ENCODE peak calls at places on chromosomes 6 and 20, in six cellular contexts. One of them, this sample, is unnamed.

GRCh38 chr20:62950741-62951140 is 1.8 kb upstream of the SLC17A9 start:
- DNase-seq in AG09309: no peak
- DNase-seq in GM06990: no peak
- DNase-seq in GM23338: no peak
- DNase-seq in HCT116: no peak
- DNase-seq in right cardiac atrium: peak; percentile 13
- DNase-seq in this sample: no peak

GRCh38 chr6:85347787-85348186 is 102.1 kb upstream of the NT5E start:
- DNase-seq in right cardiac atrium: no peak
- DNase-seq in AG09309: no peak
- DNase-seq in GM06990: no peak
- DNase-seq in HCT116: no peak
- DNase-seq in GM23338: no peak
- DNase-seq in this sample: no peak

GRCh38 chr20:40980828-40981310 is 47.8 kb upstream of the TOP1 start:
- DNase-seq in GM23338: no peak
- DNase-seq in right cardiac atrium: no peak
- DNase-seq in HCT116: no peak
- DNase-seq in GM06990: no peak
- DNase-seq in AG09309: no peak
- DNase-seq in this sample: no peak

GRCh38 chr6:168193816-168194701 is 115.0 kb upstream of the FRMD1 start:
- DNase-seq in right cardiac atrium: no peak
- DNase-seq in AG09309: no peak
- DNase-seq in GM23338: peak; percentile 52
- DNase-seq in HCT116: peak; percentile 7
- DNase-seq in GM06990: no peak
- DNase-seq in this sample: no peak

GRCh38 chr20:38635721-38636285 is 34.2 kb downstream of the ARHGAP40 start:
- DNase-seq in GM06990: no peak
- DNase-seq in GM23338: no peak
- DNase-seq in right cardiac atrium: no peak
- DNase-seq in AG09309: no peak
- DNase-seq in HCT116: no peak
- DNase-seq in this sample: peak; percentile 60

GRCh38 chr6:112362027-112362795 is 15.1 kb downstream of the RFPL4B start:
- DNase-seq in GM06990: no peak
- DNase-seq in right cardiac atrium: no peak
- DNase-seq in AG09309: no peak
- DNase-seq in HCT116: no peak
- DNase-seq in GM23338: no peak
- DNase-seq in this sample: no peak

GRCh38 chr6:145743325-145743724 is 8.0 kb upstream of the EPM2A start:
- DNase-seq in right cardiac atrium: no peak
- DNase-seq in GM23338: no peak
- DNase-seq in AG09309: no peak
- DNase-seq in HCT116: no peak
- DNase-seq in GM06990: no peak
- DNase-seq in this sample: no peak

GRCh38 chr6:88301888-88302768 is 136.0 kb upstream of the CNR1 start:
- DNase-seq in right cardiac atrium: no peak
- DNase-seq in AG09309: no peak
- DNase-seq in HCT116: no peak
- DNase-seq in GM23338: no peak
- DNase-seq in GM06990: no peak
- DNase-seq in this sample: no peak

GRCh38 chr6:158452191-158452590 is 107.7 kb upstream of the TMEM181 start:
- DNase-seq in AG09309: no peak
- DNase-seq in GM23338: no peak
- DNase-seq in HCT116: no peak
- DNase-seq in right cardiac atrium: no peak
- DNase-seq in GM06990: no peak
- DNase-seq in this sample: no peak

GRCh38 chr6:109526905-109527628 is 44.0 kb upstream of the ZBTB24 start:
- DNase-seq in GM23338: peak; percentile 93
- DNase-seq in right cardiac atrium: no peak
- DNase-seq in HCT116: peak; percentile 69
- DNase-seq in AG09309: peak; percentile 38
- DNase-seq in GM06990: peak; percentile 15
- DNase-seq in this sample: peak; percentile 80

GRCh38 chr20:24934101-24934661 is 14.9 kb upstream of the CST7 start:
- DNase-seq in GM23338: no peak
- DNase-seq in GM06990: no peak
- DNase-seq in HCT116: no peak
- DNase-seq in AG09309: no peak
- DNase-seq in right cardiac atrium: no peak
- DNase-seq in this sample: peak; percentile 68

GRCh38 chr6:134041093-134041492 is 11.3 kb downstream of the SLC2A12 start:
- DNase-seq in GM06990: no peak
- DNase-seq in HCT116: peak; percentile 35
- DNase-seq in right cardiac atrium: no peak
- DNase-seq in AG09309: peak; percentile 20
- DNase-seq in GM23338: no peak
- DNase-seq in this sample: no peak

GRCh38 chr20:46255440-46256104 is 52.7 kb downstream of the CDH22 start:
- DNase-seq in right cardiac atrium: peak; percentile 73
- DNase-seq in GM06990: no peak
- DNase-seq in AG09309: no peak
- DNase-seq in GM23338: no peak
- DNase-seq in HCT116: peak; percentile 69
- DNase-seq in this sample: peak; percentile 55

GRCh38 chr20:52031574-52032303 is 159.8 kb downstream of the ZFP64 start:
- DNase-seq in right cardiac atrium: no peak
- DNase-seq in GM06990: no peak
- DNase-seq in HCT116: no peak
- DNase-seq in GM23338: peak; percentile 13
- DNase-seq in AG09309: peak; percentile 75
- DNase-seq in this sample: peak; percentile 27

GRCh38 chr20:10671221-10671849 is 2.5 kb downstream of the JAG1 start:
- DNase-seq in GM06990: peak; percentile 47
- DNase-seq in AG09309: peak; percentile 90
- DNase-seq in right cardiac atrium: peak; percentile 88
- DNase-seq in HCT116: no peak
- DNase-seq in GM23338: peak; percentile 85
- DNase-seq in this sample: no peak

GRCh38 chr6:148463671-148464070 is 121.0 kb downstream of the SASH1 start:
- DNase-seq in GM23338: no peak
- DNase-seq in HCT116: no peak
- DNase-seq in GM06990: no peak
- DNase-seq in right cardiac atrium: no peak
- DNase-seq in AG09309: no peak
- DNase-seq in this sample: no peak

GRCh38 chr6:53524455-53524815 is 20.5 kb downstream of the GCLC start:
- DNase-seq in HCT116: no peak
- DNase-seq in right cardiac atrium: no peak
- DNase-seq in GM06990: no peak
- DNase-seq in AG09309: no peak
- DNase-seq in GM23338: peak; percentile 55
- DNase-seq in this sample: no peak

GRCh38 chr6:131976545-131977061 is 25.4 kb upstream of the CCN2 start:
- DNase-seq in GM06990: no peak
- DNase-seq in GM23338: no peak
- DNase-seq in HCT116: no peak
- DNase-seq in AG09309: no peak
- DNase-seq in right cardiac atrium: no peak
- DNase-seq in this sample: no peak

GRCh38 chr20:3749689-3750639 is 17.5 kb downstream of the HSPA12B start:
- DNase-seq in GM23338: peak; percentile 87
- DNase-seq in HCT116: no peak
- DNase-seq in right cardiac atrium: no peak
- DNase-seq in AG09309: no peak
- DNase-seq in GM06990: peak; percentile 50
- DNase-seq in this sample: no peak

GRCh38 chr6:52760105-52760765 is 3.0 kb downstream of the GSTA2 start:
- DNase-seq in GM06990: no peak
- DNase-seq in HCT116: no peak
- DNase-seq in GM23338: no peak
- DNase-seq in right cardiac atrium: no peak
- DNase-seq in AG09309: no peak
- DNase-seq in this sample: no peak

GRCh38 chr6:41053056-41053455 is at the start of gene APOBEC2:
- DNase-seq in right cardiac atrium: peak; percentile 75
- DNase-seq in AG09309: no peak
- DNase-seq in GM06990: no peak
- DNase-seq in HCT116: no peak
- DNase-seq in GM23338: no peak
- DNase-seq in this sample: no peak

GRCh38 chr6:37840940-37841300 is 21.4 kb downstream of the ZFAND3 start:
- DNase-seq in HCT116: no peak
- DNase-seq in GM06990: no peak
- DNase-seq in GM23338: no peak
- DNase-seq in AG09309: no peak
- DNase-seq in right cardiac atrium: no peak
- DNase-seq in this sample: no peak

GRCh38 chr6:36071281-36071680 is 43.7 kb downstream of the MAPK14 start:
- DNase-seq in GM06990: no peak
- DNase-seq in GM23338: no peak
- DNase-seq in HCT116: no peak
- DNase-seq in right cardiac atrium: no peak
- DNase-seq in AG09309: no peak
- DNase-seq in this sample: no peak

GRCh38 chr6:111602481-111603404 is 2.9 kb downstream of the TRAF3IP2 start:
- DNase-seq in right cardiac atrium: peak; percentile 68
- DNase-seq in GM06990: no peak
- DNase-seq in HCT116: no peak
- DNase-seq in AG09309: no peak
- DNase-seq in GM23338: no peak
- DNase-seq in this sample: no peak

GRCh38 chr6:148846778-148847761 is 100.2 kb downstream of the UST start:
- DNase-seq in GM06990: no peak
- DNase-seq in GM23338: no peak
- DNase-seq in right cardiac atrium: no peak
- DNase-seq in AG09309: no peak
- DNase-seq in HCT116: no peak
- DNase-seq in this sample: no peak

GRCh38 chr20:43910564-43910963 is 4.1 kb upstream of the TOX2 start:
- DNase-seq in right cardiac atrium: no peak
- DNase-seq in AG09309: no peak
- DNase-seq in HCT116: no peak
- DNase-seq in GM23338: no peak
- DNase-seq in GM06990: no peak
- DNase-seq in this sample: no peak

GRCh38 chr6:128432394-128432793 is 88.0 kb downstream of the PTPRK start:
- DNase-seq in AG09309: peak; percentile 23
- DNase-seq in GM23338: no peak
- DNase-seq in right cardiac atrium: no peak
- DNase-seq in GM06990: no peak
- DNase-seq in HCT116: no peak
- DNase-seq in this sample: no peak

GRCh38 chr6:149234051-149234962 is 83.2 kb upstream of the TAB2 start:
- DNase-seq in GM23338: no peak
- DNase-seq in HCT116: peak; percentile 48
- DNase-seq in AG09309: peak; percentile 28
- DNase-seq in GM06990: no peak
- DNase-seq in right cardiac atrium: no peak
- DNase-seq in this sample: peak; percentile 44

GRCh38 chr20:31476313-31476623 is 1.2 kb downstream of the REM1 start:
- DNase-seq in HCT116: no peak
- DNase-seq in AG09309: no peak
- DNase-seq in right cardiac atrium: no peak
- DNase-seq in GM23338: peak; percentile 12
- DNase-seq in GM06990: no peak
- DNase-seq in this sample: no peak

GRCh38 chr6:170473226-170473789 is 79.8 kb downstream of the PSMB1 start:
- DNase-seq in HCT116: no peak
- DNase-seq in GM06990: no peak
- DNase-seq in GM23338: no peak
- DNase-seq in AG09309: no peak
- DNase-seq in right cardiac atrium: peak; percentile 34
- DNase-seq in this sample: no peak
- H3K4me3 ChIP-seq in HCT116: no peak overlapping the region
- H3K4me3 ChIP-seq in GM06990: no peak overlapping the region
- H3K4me3 ChIP-seq in GM23338: no peak overlapping the region
- H3K4me3 ChIP-seq in AG09309: no peak overlapping the region
- H3K4me3 ChIP-seq in right cardiac atrium: no peak overlapping the region
- H3K4me3 ChIP-seq in this sample: no peak overlapping the region

GRCh38 chr6:18386302-18386976 is 711 bp upstream of the RNF144B start:
- DNase-seq in HCT116: no peak
- DNase-seq in GM23338: no peak
- DNase-seq in AG09309: no peak
- DNase-seq in GM06990: no peak
- DNase-seq in right cardiac atrium: peak; percentile 70
- DNase-seq in this sample: no peak
- H3K4me3 ChIP-seq in HCT116: peak overlapping the region; percentile 69
- H3K4me3 ChIP-seq in GM23338: peak overlapping the region; percentile 64
- H3K4me3 ChIP-seq in AG09309: no peak overlapping the region
- H3K4me3 ChIP-seq in GM06990: no peak overlapping the region
- H3K4me3 ChIP-seq in right cardiac atrium: peak overlapping the region; percentile 63
- H3K4me3 ChIP-seq in this sample: peak overlapping the region; percentile 89

GRCh38 chr6:56693246-56693607 is 50.5 kb upstream of the DST start:
- DNase-seq in GM23338: no peak
- DNase-seq in HCT116: no peak
- DNase-seq in right cardiac atrium: peak; percentile 88
- DNase-seq in AG09309: peak; percentile 87
- DNase-seq in GM06990: no peak
- DNase-seq in this sample: no peak

GRCh38 chr6:56689663-56690062 is 47.0 kb upstream of the DST start:
- DNase-seq in GM23338: no peak
- DNase-seq in HCT116: no peak
- DNase-seq in right cardiac atrium: no peak
- DNase-seq in GM06990: no peak
- DNase-seq in AG09309: no peak
- DNase-seq in this sample: no peak

GRCh38 chr6:56692586-56693245 is 50.0 kb upstream of the DST start:
- DNase-seq in AG09309: no peak
- DNase-seq in right cardiac atrium: no peak
- DNase-seq in HCT116: no peak
- DNase-seq in GM06990: no peak
- DNase-seq in GM23338: no peak
- DNase-seq in this sample: no peak

GRCh38 chr6:56690519-56691200 is 48.0 kb upstream of the DST start:
- DNase-seq in GM06990: no peak
- DNase-seq in HCT116: no peak
- DNase-seq in right cardiac atrium: no peak
- DNase-seq in GM23338: no peak
- DNase-seq in AG09309: no peak
- DNase-seq in this sample: no peak

DNA sequence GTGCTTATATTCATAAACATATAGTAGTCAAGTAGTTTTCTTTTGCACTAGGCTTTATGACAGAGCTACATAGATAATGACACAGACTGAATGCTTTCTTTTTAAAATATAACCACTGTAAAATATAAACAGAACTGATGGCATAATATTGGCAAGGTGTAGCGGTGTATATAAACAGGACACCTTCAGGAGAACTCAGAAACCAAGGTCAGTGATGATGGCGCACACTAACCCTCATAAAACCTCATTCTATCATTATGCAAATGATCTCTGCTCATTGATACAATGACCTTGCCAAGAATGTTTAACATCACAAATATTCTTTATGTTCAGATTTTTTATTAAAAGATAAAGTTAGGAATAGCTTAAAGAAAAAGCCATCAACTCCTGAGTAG is 48.5 kb upstream of the DST start:
- DNase-seq in GM23338: no peak
- DNase-seq in HCT116: no peak
- DNase-seq in right cardiac atrium: no peak
- DNase-seq in GM06990: no peak
- DNase-seq in AG09309: no peak
- DNase-seq in this sample: no peak
- H3K4me3 ChIP-seq in GM23338: no peak overlapping the region
- H3K4me3 ChIP-seq in HCT116: no peak overlapping the region
- H3K4me3 ChIP-seq in right cardiac atrium: peak overlapping the region; percentile 70
- H3K4me3 ChIP-seq in GM06990: no peak overlapping the region
- H3K4me3 ChIP-seq in AG09309: peak overlapping the region; percentile 31
- H3K4me3 ChIP-seq in this sample: no peak overlapping the region

GRCh38 chr6:30886897-30887255 is 2.6 kb downstream of the DDR1 start:
- DNase-seq in GM06990: no peak
- DNase-seq in HCT116: no peak
- DNase-seq in GM23338: no peak
- DNase-seq in right cardiac atrium: no peak
- DNase-seq in AG09309: no peak
- DNase-seq in this sample: no peak
- H3K4me3 ChIP-seq in GM06990: no peak overlapping the region
- H3K4me3 ChIP-seq in HCT116: peak overlapping the region; percentile 87
- H3K4me3 ChIP-seq in GM23338: peak overlapping the region; percentile 92
- H3K4me3 ChIP-seq in right cardiac atrium: no peak overlapping the region
- H3K4me3 ChIP-seq in AG09309: no peak overlapping the region
- H3K4me3 ChIP-seq in this sample: no peak overlapping the region

This sample was measured in Jurkat, Clone E6-1.